ENCODE peak calls at places on chromosomes 2 and 18, in six cellular contexts. T is stimulated activated naive B cell treated with anti-CD40 and anti-IgM and Interleukin-4, amounts not matched to agents 10 μg/mL and 1 μg/mL and 100 μg/mL, for 72 hours; P is activated naive CD8-positive, alpha-beta T cell treated with anti-CD3 and anti-CD28 coated beads, Interleukin-2, amount 50 U/mL, for 24 hours; I is H7; S is AG04450; G is SK-MEL-5. R is an unnamed sample.

GRCh38 chr2:181821064-181821463 is 70.5 kb upstream of the ITPRID2 start:
- DNase-seq in T (no peak), P (no peak), I (no peak), S (no peak), G (no peak), R (no peak)

GRCh38 chr2:217481577-217481976 is 521.2 kb downstream of the TNS1 start:
- DNase-seq in T (no peak), P (no peak), I (no peak), S (no peak), G (no peak), R (no peak)

GRCh38 chr2:96771792-96772618 is 11.3 kb downstream of the CNNM4 start:
- DNase-seq in T (no peak), P (no peak), I (peak), S (no peak), G (no peak), R (no peak)

GRCh38 chr18:57772387-57772799 is 30.7 kb downstream of the ATP8B1 start:
- DNase-seq in T (no peak), P (no peak), I (no peak), S (no peak), G (no peak), R (no peak)

GRCh38 chr2:119184512-119184911 is 26.0 kb upstream of the C1QL2 start:
- DNase-seq in T (no peak), P (no peak), I (no peak), S (no peak), G (peak), R (no peak)

GRCh38 chr2:168397629-168398028 is 58.4 kb upstream of the CERS6 start:
- DNase-seq in T (no peak), P (no peak), I (no peak), S (no peak), G (no peak), R (no peak)

GRCh38 chr18:9287037-9287436 is 47.5 kb upstream of the TWSG1 start:
- DNase-seq in T (no peak), P (no peak), I (no peak), S (no peak), G (no peak), R (no peak)

GRCh38 chr2:42297322-42297936 is 63.6 kb downstream of the COX7A2L start:
- DNase-seq in T (no peak), P (no peak), I (no peak), S (no peak), G (peak), R (no peak)

GRCh38 chr18:331231-331771 is 63.5 kb upstream of the THOC1 start:
- DNase-seq in T (no peak), P (no peak), I (no peak), S (no peak), G (peak), R (no peak)

GRCh38 chr2:62478093-62478580 is 27.9 kb downstream of the TMEM17 start:
- DNase-seq in T (no peak), P (no peak), I (no peak), S (no peak), G (peak), R (peak)

GRCh38 chr18:74856967-74857366 is 259.3 kb downstream of the ZNF407 start:
- DNase-seq in T (no peak), P (no peak), I (no peak), S (no peak), G (no peak), R (no peak)

GRCh38 chr2:73827018-73827417 is 1.7 kb upstream of the STAMBP start:
- DNase-seq in T (no peak), P (no peak), I (no peak), S (no peak), G (peak), R (no peak)

GRCh38 chr2:30354621-30355020 is 92.4 kb upstream of the LCLAT1 start:
- DNase-seq in T (no peak), P (no peak), I (no peak), S (no peak), G (no peak), R (no peak)

GRCh38 chr2:156589381-156590079 is 153.4 kb downstream of the GPD2 start:
- DNase-seq in T (no peak), P (no peak), I (peak), S (peak), G (peak), R (no peak)

GRCh38 chr2:70553334-70553583 is 367 bp downstream of the TGFA start:
- DNase-seq in T (no peak), P (no peak), I (peak), S (no peak), G (peak), R (peak)

GRCh38 chr2:195049372-195050031 is 607.5 kb upstream of the SLC39A10 start:
- DNase-seq in T (no peak), P (no peak), I (no peak), S (no peak), G (no peak), R (no peak)

GRCh38 chr18:13269599-13270011 is 51.0 kb downstream of the LDLRAD4 start:
- DNase-seq in T (no peak), P (no peak), I (no peak), S (no peak), G (peak), R (no peak)

GRCh38 chr18:79881695-79882094 is 69.8 kb downstream of the SLC66A2 start:
- DNase-seq in T (no peak), P (no peak), I (no peak), S (no peak), G (no peak), R (no peak)

GRCh38 chr2:134228493-134228903 is 25.4 kb upstream of the MGAT5 start:
- DNase-seq in T (no peak), P (no peak), I (no peak), S (no peak), G (peak), R (peak)

GRCh38 chr2:46164581-46165301 is 132.5 kb upstream of the EPAS1 start:
- DNase-seq in T (no peak), P (no peak), I (no peak), S (peak), G (no peak), R (no peak)

GRCh38 chr2:97763176-97763845 is 49.9 kb downstream of the ZAP70 start:
- DNase-seq in T (no peak), P (no peak), I (no peak), S (no peak), G (no peak), R (no peak)

R was measured in endothelial cell.